ENCODE peak calls at places on chromosomes 16 and 17, in four cellular contexts. One of them, this sample, is unnamed.

GRCh38 chr17:48541036-48541573 is 3.8 kb downstream of the HOXB2 start:
- DNase-seq in activated CD4-positive, alpha-beta T cell treated with anti-CD3 and anti-CD28 coated beads, Interleukin-2, amount 50 U/mL, for 4 hours: no peak
- DNase-seq in NCI-H1417: no peak
- DNase-seq in AG09309: no peak
- DNase-seq in this sample: no peak

GRCh38 chr17:49390548-49391324 is 23.9 kb downstream of the PHB1 start:
- DNase-seq in AG09309: no peak
- DNase-seq in NCI-H1417: no peak
- DNase-seq in activated CD4-positive, alpha-beta T cell treated with anti-CD3 and anti-CD28 coated beads, Interleukin-2, amount 50 U/mL, for 4 hours: no peak
- DNase-seq in this sample: no peak

GRCh38 chr17:30228011-30228410 is 7.5 kb downstream of the SLC6A4 start:
- DNase-seq in activated CD4-positive, alpha-beta T cell treated with anti-CD3 and anti-CD28 coated beads, Interleukin-2, amount 50 U/mL, for 4 hours: no peak
- DNase-seq in NCI-H1417: no peak
- DNase-seq in AG09309: no peak
- DNase-seq in this sample: no peak

GRCh38 chr16:81813648-81814047 is 34.6 kb downstream of the PLCG2 start:
- DNase-seq in AG09309: no peak
- DNase-seq in activated CD4-positive, alpha-beta T cell treated with anti-CD3 and anti-CD28 coated beads, Interleukin-2, amount 50 U/mL, for 4 hours: no peak
- DNase-seq in NCI-H1417: no peak
- DNase-seq in this sample: no peak

GRCh38 chr17:42422958-42423712 is at the start of gene CAVIN1:
- DNase-seq in activated CD4-positive, alpha-beta T cell treated with anti-CD3 and anti-CD28 coated beads, Interleukin-2, amount 50 U/mL, for 4 hours: no peak
- DNase-seq in AG09309: peak; percentile 92
- DNase-seq in NCI-H1417: peak; percentile 52
- DNase-seq in this sample: peak; percentile 93

GRCh38 chr17:82772026-82772425 is 20.2 kb downstream of the TBCD start:
- DNase-seq in AG09309: peak; percentile 35
- DNase-seq in activated CD4-positive, alpha-beta T cell treated with anti-CD3 and anti-CD28 coated beads, Interleukin-2, amount 50 U/mL, for 4 hours: no peak
- DNase-seq in NCI-H1417: no peak
- DNase-seq in this sample: no peak

GRCh38 chr17:77930780-77931768 is 27.4 kb upstream of the TNRC6C start:
- DNase-seq in activated CD4-positive, alpha-beta T cell treated with anti-CD3 and anti-CD28 coated beads, Interleukin-2, amount 50 U/mL, for 4 hours: no peak
- DNase-seq in NCI-H1417: no peak
- DNase-seq in AG09309: no peak
- DNase-seq in this sample: no peak

GRCh38 chr17:82985436-82985820 is 94.0 kb upstream of the METRNL start:
- DNase-seq in activated CD4-positive, alpha-beta T cell treated with anti-CD3 and anti-CD28 coated beads, Interleukin-2, amount 50 U/mL, for 4 hours: no peak
- DNase-seq in AG09309: no peak
- DNase-seq in NCI-H1417: no peak
- DNase-seq in this sample: no peak

GRCh38 chr16:35140293-35140986 is 1681.0 kb downstream of the TP53TG3F start:
- DNase-seq in NCI-H1417: no peak
- DNase-seq in AG09309: no peak
- DNase-seq in activated CD4-positive, alpha-beta T cell treated with anti-CD3 and anti-CD28 coated beads, Interleukin-2, amount 50 U/mL, for 4 hours: no peak
- DNase-seq in this sample: no peak

GRCh38 chr17:62965149-62965648 is 836 bp upstream of the TANC2 start:
- DNase-seq in AG09309: no peak
- DNase-seq in NCI-H1417: no peak
- DNase-seq in activated CD4-positive, alpha-beta T cell treated with anti-CD3 and anti-CD28 coated beads, Interleukin-2, amount 50 U/mL, for 4 hours: peak; percentile 10
- DNase-seq in this sample: no peak

GRCh38 chr17:49996495-49997255 is 1.7 kb upstream of the DLX3 start:
- DNase-seq in AG09309: no peak
- DNase-seq in NCI-H1417: peak; percentile 72
- DNase-seq in activated CD4-positive, alpha-beta T cell treated with anti-CD3 and anti-CD28 coated beads, Interleukin-2, amount 50 U/mL, for 4 hours: peak; percentile 65
- DNase-seq in this sample: peak; percentile 70

GRCh38 chr16:14249291-14250032 is 178.3 kb downstream of the MRTFB start:
- DNase-seq in activated CD4-positive, alpha-beta T cell treated with anti-CD3 and anti-CD28 coated beads, Interleukin-2, amount 50 U/mL, for 4 hours: peak; percentile 48
- DNase-seq in AG09309: no peak
- DNase-seq in NCI-H1417: peak; percentile 23
- DNase-seq in this sample: peak; percentile 35

GRCh38 chr17:42010898-42011516 is 6.2 kb downstream of the DNAJC7 start:
- DNase-seq in NCI-H1417: no peak
- DNase-seq in AG09309: no peak
- DNase-seq in activated CD4-positive, alpha-beta T cell treated with anti-CD3 and anti-CD28 coated beads, Interleukin-2, amount 50 U/mL, for 4 hours: no peak
- DNase-seq in this sample: no peak

GRCh38 chr17:61575352-61575975 is 15.6 kb downstream of the NACA2 start:
- DNase-seq in AG09309: no peak
- DNase-seq in NCI-H1417: no peak
- DNase-seq in activated CD4-positive, alpha-beta T cell treated with anti-CD3 and anti-CD28 coated beads, Interleukin-2, amount 50 U/mL, for 4 hours: no peak
- DNase-seq in this sample: no peak

GRCh38 chr17:72640415-72641165 is 451.9 kb downstream of the SLC39A11 start:
- DNase-seq in AG09309: no peak
- DNase-seq in NCI-H1417: peak; percentile 71
- DNase-seq in activated CD4-positive, alpha-beta T cell treated with anti-CD3 and anti-CD28 coated beads, Interleukin-2, amount 50 U/mL, for 4 hours: no peak
- DNase-seq in this sample: no peak

GRCh38 chr17:57514614-57515013 is 230.5 kb downstream of the CCDC182 start:
- DNase-seq in NCI-H1417: no peak
- DNase-seq in activated CD4-positive, alpha-beta T cell treated with anti-CD3 and anti-CD28 coated beads, Interleukin-2, amount 50 U/mL, for 4 hours: no peak
- DNase-seq in AG09309: no peak
- DNase-seq in this sample: no peak

GRCh38 chr17:82663381-82664275 is 15.4 kb upstream of the WDR45B start:
- DNase-seq in activated CD4-positive, alpha-beta T cell treated with anti-CD3 and anti-CD28 coated beads, Interleukin-2, amount 50 U/mL, for 4 hours: no peak
- DNase-seq in NCI-H1417: no peak
- DNase-seq in AG09309: no peak
- DNase-seq in this sample: no peak

GRCh38 chr16:28258571-28258970 is 33.8 kb upstream of the SBK1 start:
- DNase-seq in NCI-H1417: peak; percentile 30
- DNase-seq in AG09309: no peak
- DNase-seq in activated CD4-positive, alpha-beta T cell treated with anti-CD3 and anti-CD28 coated beads, Interleukin-2, amount 50 U/mL, for 4 hours: no peak
- DNase-seq in this sample: peak; percentile 54

GRCh38 chr17:50630524-50631194 is 4.0 kb upstream of the ABCC3 start:
- DNase-seq in activated CD4-positive, alpha-beta T cell treated with anti-CD3 and anti-CD28 coated beads, Interleukin-2, amount 50 U/mL, for 4 hours: peak; percentile 57
- DNase-seq in AG09309: no peak
- DNase-seq in NCI-H1417: peak; percentile 49
- DNase-seq in this sample: no peak

GRCh38 chr16:89556750-89557149 is 3.7 kb upstream of the RPL13 start:
- DNase-seq in activated CD4-positive, alpha-beta T cell treated with anti-CD3 and anti-CD28 coated beads, Interleukin-2, amount 50 U/mL, for 4 hours: no peak
- DNase-seq in AG09309: no peak
- DNase-seq in NCI-H1417: no peak
- DNase-seq in this sample: no peak

GRCh38 chr17:45410144-45411091 is 22.3 kb downstream of the ARHGAP27 start:
- DNase-seq in activated CD4-positive, alpha-beta T cell treated with anti-CD3 and anti-CD28 coated beads, Interleukin-2, amount 50 U/mL, for 4 hours: peak; percentile 46
- DNase-seq in AG09309: no peak
- DNase-seq in NCI-H1417: no peak
- DNase-seq in this sample: no peak

GRCh38 chr16:66872927-66873684 is 7.2 kb upstream of the PDP2 start:
- DNase-seq in activated CD4-positive, alpha-beta T cell treated with anti-CD3 and anti-CD28 coated beads, Interleukin-2, amount 50 U/mL, for 4 hours: peak; percentile 81
- DNase-seq in AG09309: peak; percentile 99
- DNase-seq in NCI-H1417: peak; percentile 77
- DNase-seq in this sample: peak; percentile 82

GRCh38 chr17:82495844-82496528 is 23.5 kb upstream of the FOXK2 start:
- DNase-seq in activated CD4-positive, alpha-beta T cell treated with anti-CD3 and anti-CD28 coated beads, Interleukin-2, amount 50 U/mL, for 4 hours: no peak
- DNase-seq in AG09309: no peak
- DNase-seq in NCI-H1417: peak; percentile 84
- DNase-seq in this sample: no peak

This sample was measured in frontal cortex.